ENCODE peak calls at places on chromosomes 12 and 14, in nine cellular contexts. One of them, this sample, is unnamed.

GRCh38 chr14:48954446-48954845 is 631.7 kb downstream of the RPS29 start:
- DNase-seq in testis: no peak
- DNase-seq in breast epithelium: no peak
- DNase-seq in suprapubic skin: no peak
- DNase-seq in heart left ventricle: no peak
- DNase-seq in transverse colon: no peak
- DNase-seq in A549: no peak
- DNase-seq in uterus: no peak
- DNase-seq in tibial nerve: no peak
- DNase-seq in this sample: no peak

GRCh38 chr12:123139926-123140674 is 10.8 kb downstream of the PITPNM2 start:
- DNase-seq in testis: no peak
- DNase-seq in breast epithelium: no peak
- DNase-seq in suprapubic skin: peak
- DNase-seq in heart left ventricle: no peak
- DNase-seq in transverse colon: peak
- DNase-seq in A549: peak
- DNase-seq in uterus: no peak
- DNase-seq in tibial nerve: no peak
- DNase-seq in this sample: peak

GRCh38 chr12:114838480-114838879 is 154.5 kb upstream of the TBX3 start:
- DNase-seq in testis: no peak
- DNase-seq in breast epithelium: no peak
- DNase-seq in suprapubic skin: no peak
- DNase-seq in heart left ventricle: no peak
- DNase-seq in transverse colon: no peak
- DNase-seq in A549: no peak
- DNase-seq in uterus: no peak
- DNase-seq in tibial nerve: no peak
- DNase-seq in this sample: no peak

GRCh38 chr12:63752283-63752682 is 27.4 kb upstream of the RXYLT1 start:
- DNase-seq in testis: no peak
- DNase-seq in breast epithelium: no peak
- DNase-seq in suprapubic skin: no peak
- DNase-seq in heart left ventricle: no peak
- DNase-seq in transverse colon: no peak
- DNase-seq in A549: no peak
- DNase-seq in uterus: no peak
- DNase-seq in tibial nerve: no peak
- DNase-seq in this sample: no peak

GRCh38 chr12:57454566-57455373 is at the start of gene INHBE:
- DNase-seq in testis: no peak
- DNase-seq in breast epithelium: no peak
- DNase-seq in suprapubic skin: no peak
- DNase-seq in heart left ventricle: no peak
- DNase-seq in transverse colon: no peak
- DNase-seq in A549: peak
- DNase-seq in uterus: no peak
- DNase-seq in tibial nerve: no peak
- DNase-seq in this sample: no peak

GRCh38 chr14:59208224-59208814 is 19.9 kb downstream of the DAAM1 start:
- DNase-seq in testis: no peak
- DNase-seq in breast epithelium: no peak
- DNase-seq in suprapubic skin: no peak
- DNase-seq in heart left ventricle: no peak
- DNase-seq in transverse colon: no peak
- DNase-seq in A549: no peak
- DNase-seq in uterus: peak
- DNase-seq in tibial nerve: no peak
- DNase-seq in this sample: no peak

GRCh38 chr12:96134200-96134599 is 60.0 kb upstream of the ELK3 start:
- DNase-seq in testis: no peak
- DNase-seq in breast epithelium: no peak
- DNase-seq in suprapubic skin: no peak
- DNase-seq in heart left ventricle: no peak
- DNase-seq in transverse colon: no peak
- DNase-seq in A549: no peak
- DNase-seq in uterus: no peak
- DNase-seq in tibial nerve: no peak
- DNase-seq in this sample: no peak

GRCh38 chr12:111597731-111598636 is 1.1 kb downstream of the ATXN2 start:
- DNase-seq in testis: peak
- DNase-seq in breast epithelium: peak
- DNase-seq in suprapubic skin: peak
- DNase-seq in heart left ventricle: peak
- DNase-seq in transverse colon: peak
- DNase-seq in A549: peak
- DNase-seq in uterus: peak
- DNase-seq in tibial nerve: no peak
- DNase-seq in this sample: peak

GRCh38 chr12:11649413-11650278 is at the start of gene ETV6:
- DNase-seq in testis: peak
- DNase-seq in breast epithelium: no peak
- DNase-seq in suprapubic skin: peak
- DNase-seq in heart left ventricle: peak
- DNase-seq in transverse colon: peak
- DNase-seq in A549: peak
- DNase-seq in uterus: peak
- DNase-seq in tibial nerve: peak
- DNase-seq in this sample: peak

GRCh38 chr12:65689508-65689907 is 134.8 kb upstream of the HMGA2 start:
- DNase-seq in testis: no peak
- DNase-seq in breast epithelium: no peak
- DNase-seq in suprapubic skin: no peak
- DNase-seq in heart left ventricle: no peak
- DNase-seq in transverse colon: no peak
- DNase-seq in A549: no peak
- DNase-seq in uterus: no peak
- DNase-seq in tibial nerve: no peak
- DNase-seq in this sample: no peak

GRCh38 chr12:56220611-56221232 is 1.0 kb downstream of the RNF41 start:
- DNase-seq in testis: no peak
- DNase-seq in breast epithelium: no peak
- DNase-seq in suprapubic skin: no peak
- DNase-seq in heart left ventricle: no peak
- DNase-seq in transverse colon: no peak
- DNase-seq in A549: no peak
- DNase-seq in uterus: no peak
- DNase-seq in tibial nerve: no peak
- DNase-seq in this sample: no peak

GRCh38 chr12:28413455-28414109 is 223.3 kb downstream of the CCDC91 start:
- DNase-seq in testis: no peak
- DNase-seq in breast epithelium: no peak
- DNase-seq in suprapubic skin: no peak
- DNase-seq in heart left ventricle: no peak
- DNase-seq in transverse colon: no peak
- DNase-seq in A549: no peak
- DNase-seq in uterus: no peak
- DNase-seq in tibial nerve: no peak
- DNase-seq in this sample: no peak

GRCh38 chr12:650983-651382 is 12.3 kb downstream of the NINJ2 start:
- DNase-seq in testis: no peak
- DNase-seq in breast epithelium: no peak
- DNase-seq in suprapubic skin: no peak
- DNase-seq in heart left ventricle: no peak
- DNase-seq in transverse colon: no peak
- DNase-seq in A549: no peak
- DNase-seq in uterus: no peak
- DNase-seq in tibial nerve: no peak
- DNase-seq in this sample: no peak

DNA sequence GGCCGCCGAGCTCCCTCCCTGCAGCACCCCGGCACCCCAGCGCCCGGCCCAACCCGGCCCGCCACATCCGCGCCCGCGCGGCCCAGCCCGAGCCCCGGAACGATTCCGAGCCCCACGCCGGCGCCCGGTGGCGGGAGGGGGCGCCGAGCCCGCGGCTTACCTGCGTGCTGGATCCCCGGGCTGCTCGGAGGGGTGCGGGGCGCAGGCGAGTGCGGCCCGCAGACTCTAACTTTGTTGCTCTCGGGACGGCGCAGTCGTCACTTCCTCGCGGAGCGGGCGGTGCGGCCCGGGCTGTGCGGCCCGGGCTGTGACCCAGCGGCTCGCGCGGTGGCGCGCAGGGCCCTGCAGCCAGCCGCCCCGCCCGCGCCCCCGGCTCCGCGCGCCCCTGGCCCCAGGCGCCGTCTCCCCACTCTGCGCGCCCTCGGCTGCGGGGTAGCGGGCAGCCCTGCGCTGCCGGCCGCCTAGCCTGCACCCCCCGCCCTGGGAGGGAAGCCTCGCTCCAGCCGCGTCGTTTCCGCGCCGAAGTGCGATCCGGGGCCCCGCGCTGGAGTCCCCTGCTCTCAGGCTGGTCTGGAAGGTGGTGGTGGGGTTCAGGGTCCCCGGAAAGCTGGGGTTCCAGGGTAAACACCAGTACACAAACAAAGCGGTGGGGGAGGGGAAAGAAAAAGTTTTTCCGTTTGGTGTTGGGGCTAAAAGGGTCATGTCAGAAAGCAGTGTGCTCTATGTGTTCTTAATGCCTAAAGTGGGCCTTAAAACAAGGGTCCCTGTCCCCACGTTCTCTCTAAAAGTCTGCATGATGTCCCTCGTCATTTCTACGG is 64.5 kb upstream of the PTGR2 start:
- DNase-seq in testis: peak
- DNase-seq in breast epithelium: no peak
- DNase-seq in suprapubic skin: no peak
- DNase-seq in heart left ventricle: peak
- DNase-seq in transverse colon: peak
- DNase-seq in A549: peak
- DNase-seq in uterus: peak
- DNase-seq in tibial nerve: no peak
- DNase-seq in this sample: no peak
- TF ChIP-seq POLR2A in testis: no peak
- TF ChIP-seq POLR2A in breast epithelium: no peak
- TF ChIP-seq POLR2A in suprapubic skin: peak
- TF ChIP-seq POLR2A in heart left ventricle: no peak
- TF ChIP-seq POLR2A in transverse colon: peak
- TF ChIP-seq POLR2A in A549: peak
- TF ChIP-seq POLR2A in uterus: peak
- TF ChIP-seq POLR2A in tibial nerve: peak
- TF ChIP-seq POLR2A in this sample: no peak

DNA sequence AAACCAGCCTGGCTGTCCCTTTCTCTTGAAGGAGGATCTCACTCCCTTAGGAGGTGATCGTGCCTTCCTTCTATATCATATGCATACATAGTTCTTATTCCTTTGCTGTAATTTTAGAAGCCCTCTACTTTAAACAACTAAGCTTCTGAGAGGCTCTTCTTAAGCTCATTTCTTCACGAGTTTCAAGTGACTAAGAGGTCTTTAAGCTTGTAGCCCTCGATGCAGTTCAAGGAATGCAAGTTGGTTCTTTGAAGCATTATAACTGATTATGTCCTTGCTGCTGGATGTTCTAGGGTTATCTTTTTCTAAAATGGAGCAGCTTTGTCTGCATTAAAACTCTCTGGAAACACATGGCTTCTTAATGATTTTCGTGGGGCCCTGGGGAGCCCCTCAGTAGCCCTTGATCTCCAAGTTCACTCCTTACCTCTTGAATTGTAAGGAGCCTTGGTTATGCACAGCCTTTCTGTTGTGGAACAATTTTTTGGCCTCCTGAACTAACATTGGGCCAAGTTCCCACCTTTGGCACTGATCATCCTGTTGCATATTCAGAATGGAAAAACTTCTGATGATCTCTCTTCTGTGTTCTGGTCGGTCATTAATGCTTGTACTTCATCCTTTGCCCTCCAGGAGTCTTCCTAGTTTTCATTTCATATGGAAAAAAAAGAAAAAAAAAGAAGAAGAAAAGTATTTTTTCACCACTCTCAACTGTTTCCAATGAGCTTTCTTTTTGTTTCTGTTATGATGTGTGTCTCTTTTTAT is 12.6 kb downstream of the RASSF8 start:
- DNase-seq in testis: no peak
- DNase-seq in breast epithelium: no peak
- DNase-seq in suprapubic skin: no peak
- DNase-seq in heart left ventricle: no peak
- DNase-seq in transverse colon: no peak
- DNase-seq in A549: no peak
- DNase-seq in uterus: no peak
- DNase-seq in tibial nerve: no peak
- DNase-seq in this sample: peak
- TF ChIP-seq CTCF in testis: peak
- TF ChIP-seq CTCF in breast epithelium: peak
- TF ChIP-seq CTCF in suprapubic skin: peak
- TF ChIP-seq CTCF in heart left ventricle: peak
- TF ChIP-seq CTCF in transverse colon: peak
- TF ChIP-seq CTCF in A549: no peak
- TF ChIP-seq CTCF in uterus: peak
- TF ChIP-seq CTCF in tibial nerve: peak
- TF ChIP-seq CTCF in this sample: no peak

DNA sequence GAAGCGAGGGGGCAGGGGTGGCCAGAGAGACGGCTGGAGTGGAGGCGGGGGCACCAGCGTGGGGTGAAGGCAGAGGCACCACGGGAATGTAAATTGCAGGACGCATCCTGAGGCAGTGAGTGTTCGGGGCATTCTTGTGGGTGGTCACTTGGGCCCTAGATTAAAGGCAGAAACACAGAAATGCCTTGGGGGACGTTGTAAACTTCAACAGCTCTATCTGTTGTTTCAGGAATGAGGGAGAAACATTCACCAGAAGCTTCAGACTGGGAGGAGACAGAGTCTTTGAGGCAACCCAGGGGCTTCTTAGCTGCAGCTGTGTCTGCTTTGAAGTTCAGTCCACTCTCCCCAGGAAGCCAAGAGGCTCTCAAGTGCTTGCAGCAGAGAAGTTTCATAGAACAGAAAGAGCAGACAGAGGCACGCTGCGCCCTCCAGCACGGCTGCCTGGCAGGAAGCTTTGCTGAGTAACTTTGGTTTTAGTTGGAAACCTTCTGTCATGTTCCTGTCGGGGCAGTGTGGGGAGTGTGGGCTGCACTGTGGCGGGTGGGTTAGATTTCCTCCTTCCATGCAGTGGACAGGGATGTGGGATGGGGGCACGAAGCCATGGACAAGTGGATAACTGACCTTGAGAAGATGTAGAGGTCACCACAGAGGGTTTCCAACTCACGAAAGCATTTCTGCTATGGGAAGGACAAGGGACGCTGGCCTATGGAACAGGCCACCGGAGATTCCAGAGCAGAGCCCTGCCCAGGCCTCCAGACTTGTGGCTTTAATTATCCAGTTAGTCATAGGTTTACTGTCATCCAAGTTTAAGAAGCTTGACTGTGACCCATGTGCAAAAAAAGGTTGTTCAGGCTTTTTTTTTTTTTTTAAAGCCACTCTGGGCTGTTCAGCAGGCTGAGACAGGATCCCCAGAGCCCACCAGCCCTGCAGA is 107.6 kb downstream of the ARF6 start:
- DNase-seq in testis: peak
- DNase-seq in breast epithelium: peak
- DNase-seq in suprapubic skin: peak
- DNase-seq in heart left ventricle: peak
- DNase-seq in transverse colon: peak
- DNase-seq in A549: peak
- DNase-seq in uterus: peak
- DNase-seq in tibial nerve: no peak
- DNase-seq in this sample: peak
- TF ChIP-seq POLR2A in testis: no peak
- TF ChIP-seq POLR2A in breast epithelium: no peak
- TF ChIP-seq POLR2A in suprapubic skin: peak
- TF ChIP-seq POLR2A in heart left ventricle: no peak
- TF ChIP-seq POLR2A in transverse colon: peak
- TF ChIP-seq POLR2A in A549: peak
- TF ChIP-seq POLR2A in uterus: no peak
- TF ChIP-seq POLR2A in tibial nerve: no peak
- TF ChIP-seq POLR2A in this sample: no peak

GRCh38 chr14:79809849-79810612 is 401.3 kb downstream of the DIO2 start:
- DNase-seq in testis: peak
- DNase-seq in breast epithelium: no peak
- DNase-seq in suprapubic skin: no peak
- DNase-seq in heart left ventricle: no peak
- DNase-seq in transverse colon: peak
- DNase-seq in A549: peak
- DNase-seq in uterus: no peak
- DNase-seq in tibial nerve: no peak
- DNase-seq in this sample: no peak
- TF ChIP-seq CTCF in testis: peak
- TF ChIP-seq CTCF in breast epithelium: no peak
- TF ChIP-seq CTCF in suprapubic skin: no peak
- TF ChIP-seq CTCF in heart left ventricle: no peak
- TF ChIP-seq CTCF in transverse colon: no peak
- TF ChIP-seq CTCF in A549: peak
- TF ChIP-seq CTCF in uterus: no peak
- TF ChIP-seq CTCF in tibial nerve: no peak
- TF ChIP-seq CTCF in this sample: no peak

This sample was measured in lower leg skin.